ENCODE peak calls at places on chromosomes 16 and 17, in four cellular contexts. S, P, Z and Y are unnamed samples.

GRCh38 chr17:33381201-33381600 is 88.1 kb upstream of the ASIC2 start:
- DNase-seq in S (no peak), P (no peak), Z (peak; percentile 79), Y (no peak)

GRCh38 chr16:53922805-53923645 is 219.1 kb downstream of the FTO start:
- DNase-seq in S (no peak), P (no peak), Z (no peak), Y (no peak)

GRCh38 chr17:47203984-47204721 is 5.0 kb upstream of the MYL4 start:
- DNase-seq in S (peak; percentile 20), P (no peak), Z (no peak), Y (no peak)

GRCh38 chr16:88634994-88635670 is 3.2 kb upstream of the IL17C start:
- DNase-seq in S (no peak), P (no peak), Z (no peak), Y (no peak)

GRCh38 chr16:57141822-57142631 is 43.8 kb downstream of the PSME3IP1 start:
- DNase-seq in S (no peak), P (no peak), Z (no peak), Y (peak; percentile 38)

GRCh38 chr16:57703416-57704010 is 8.9 kb downstream of the DRC7 start:
- DNase-seq in S (no peak), P (no peak), Z (no peak), Y (no peak)

GRCh38 chr17:68544111-68544510 is 31.9 kb downstream of the PRKAR1A start:
- DNase-seq in S (no peak), P (no peak), Z (no peak), Y (no peak)

GRCh38 chr17:56806949-56807348 is 26.8 kb downstream of the C17orf67 start:
- DNase-seq in S (no peak), P (no peak), Z (no peak), Y (no peak)

GRCh38 chr16:76338472-76338871 is 61.3 kb downstream of the CNTNAP4 start:
- DNase-seq in S (no peak), P (no peak), Z (no peak), Y (no peak)

GRCh38 chr16:87968541-87968940 is 17.3 kb downstream of the BANP start:
- DNase-seq in S (no peak), P (no peak), Z (no peak), Y (no peak)

GRCh38 chr17:9121186-9121820 is 100.0 kb downstream of the NTN1 start:
- DNase-seq in S (no peak), P (no peak), Z (no peak), Y (no peak)

GRCh38 chr17:81935709-81936084 is 1.4 kb downstream of the PYCR1 start:
- DNase-seq in S (no peak), P (no peak), Z (no peak), Y (no peak)
- H3K4me1 ChIP-seq in S (peaks cover 5% of the 10 kb centered on the region), P (no peaks in the 10 kb centered on the region), Z (no peaks in the 10 kb centered on the region), Y (peaks cover 12% of the 10 kb centered on the region)

GRCh38 chr17:38455288-38455915 is 27.1 kb downstream of the ARHGAP23 start:
- DNase-seq in S (no peak), P (peak; percentile 27), Z (peak; percentile 81), Y (no peak)

GRCh38 chr17:38458521-38458920 is 30.3 kb downstream of the ARHGAP23 start:
- DNase-seq in S (no peak), P (no peak), Z (no peak), Y (no peak)

GRCh38 chr17:38459556-38459955 is 31.3 kb downstream of the ARHGAP23 start:
- DNase-seq in S (no peak), P (no peak), Z (no peak), Y (no peak)

GRCh38 chr17:38456031-38456815 is 28.0 kb downstream of the ARHGAP23 start:
- DNase-seq in S (no peak), P (no peak), Z (peak; percentile 77), Y (no peak)

DNA sequence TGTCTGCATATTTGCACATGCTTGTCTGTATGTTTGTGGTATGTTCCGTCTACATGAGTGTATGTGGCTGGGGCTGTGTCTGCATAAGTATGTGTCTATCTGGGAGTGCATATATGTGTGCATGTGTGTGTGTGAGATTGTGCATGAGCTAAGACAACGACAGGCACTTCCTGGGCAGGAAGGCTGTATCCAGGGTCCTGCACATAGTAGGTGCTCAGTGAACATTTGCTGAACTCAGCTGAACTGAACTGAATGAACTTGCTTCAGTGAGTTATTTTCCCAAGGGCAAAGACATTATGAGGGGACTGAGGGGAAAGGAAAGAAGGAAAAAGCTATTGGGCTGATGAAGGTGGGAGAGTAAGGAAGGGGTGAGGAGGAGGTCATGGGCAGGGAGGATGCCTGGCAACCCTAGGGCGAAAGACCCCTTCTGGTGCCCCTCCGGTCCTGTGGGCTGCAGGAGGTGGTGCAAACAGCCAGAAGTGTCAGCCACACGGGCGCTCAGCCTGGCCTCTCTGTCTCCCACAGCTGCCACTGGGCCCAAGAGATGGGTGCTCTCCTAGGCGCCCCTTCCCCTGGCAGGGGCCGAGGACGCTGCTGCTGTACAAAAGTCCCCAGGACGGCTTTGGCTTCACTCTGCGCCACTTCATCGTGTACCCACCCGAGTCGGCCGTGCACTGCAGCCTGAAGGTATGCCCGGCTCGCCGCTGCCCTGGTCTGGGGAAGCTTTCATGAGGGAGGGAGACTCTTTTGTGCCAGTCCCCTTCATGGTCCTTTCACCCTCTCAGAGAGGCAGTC is 29.5 kb downstream of the ARHGAP23 start:
- DNase-seq in S (no peak), P (no peak), Z (no peak), Y (no peak)
- H3K4me1 ChIP-seq in S (no peaks in the 10 kb centered on the region), P (peaks cover 5% of the 10 kb centered on the region), Z (peaks cover 31% of the 10 kb centered on the region), Y (no peaks in the 10 kb centered on the region)

GRCh38 chr16:85263214-85263613 is 150.9 kb upstream of the CIBAR2 start:
- DNase-seq in S (no peak), P (no peak), Z (no peak), Y (no peak)

GRCh38 chr16:85262558-85263196 is 150.4 kb upstream of the CIBAR2 start:
- DNase-seq in S (no peak), P (no peak), Z (no peak), Y (no peak)

GRCh38 chr16:85261205-85261604 is 148.9 kb upstream of the CIBAR2 start:
- DNase-seq in S (no peak), P (no peak), Z (no peak), Y (no peak)

GRCh38 chr16:85259831-85260165 is 147.5 kb upstream of the CIBAR2 start:
- DNase-seq in S (no peak), P (no peak), Z (no peak), Y (no peak)

DNA sequence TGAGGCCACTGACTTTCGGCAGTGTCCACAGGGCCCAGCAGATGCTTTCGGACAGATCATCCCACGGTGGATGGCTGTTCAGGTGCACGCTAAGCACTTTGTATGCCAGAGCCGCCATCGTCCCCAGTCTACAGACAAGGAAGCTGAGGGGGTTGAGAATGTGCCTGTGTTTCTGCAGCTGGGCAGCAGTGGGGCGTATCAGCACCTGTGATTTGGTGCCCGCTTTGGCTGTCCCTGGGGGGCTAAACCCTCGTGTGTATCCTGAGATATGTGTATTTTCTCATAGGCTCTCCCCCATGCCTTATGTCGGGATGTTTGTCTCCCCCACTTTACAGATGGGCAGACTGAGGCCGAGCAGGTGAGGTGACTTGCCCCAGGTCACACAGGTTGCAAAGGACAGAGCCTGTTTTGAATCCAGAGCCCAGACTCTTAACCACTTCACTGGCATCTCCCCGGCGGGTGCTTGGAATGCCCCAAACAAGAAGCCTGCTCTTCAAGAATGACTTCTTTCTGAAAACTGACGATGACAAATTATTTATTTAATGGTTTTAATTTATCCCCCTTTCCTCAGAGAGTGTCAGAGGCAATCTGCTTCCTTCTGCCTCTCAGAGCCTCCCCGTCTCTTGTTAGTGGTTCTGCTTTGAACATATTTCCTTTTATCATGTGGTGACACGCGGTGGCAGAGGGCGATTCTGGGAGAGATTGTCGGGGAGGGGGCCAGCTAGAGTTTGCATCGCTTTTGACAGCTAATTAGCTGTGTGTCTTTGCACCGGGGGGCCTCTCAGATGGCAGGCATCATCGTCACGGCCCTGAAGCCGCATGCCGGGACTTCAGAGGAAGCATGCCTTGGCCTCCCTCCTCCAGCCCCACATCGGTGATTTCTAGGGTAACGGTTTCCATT is 149.6 kb upstream of the CIBAR2 start:
- DNase-seq in S (no peak), P (no peak), Z (no peak), Y (no peak)
- H3K4me1 ChIP-seq in S (no peaks in the 10 kb centered on the region), P (no peaks in the 10 kb centered on the region), Z (no peaks in the 10 kb centered on the region), Y (no peaks in the 10 kb centered on the region)

GRCh38 chr17:80785477-80786178 is 206.0 kb upstream of the CHMP6 start:
- DNase-seq in S (no peak), P (no peak), Z (peak; percentile 58), Y (no peak)
- H3K4me1 ChIP-seq in S (peaks cover 94% of the 10 kb centered on the region), P (no peaks in the 10 kb centered on the region), Z (no peaks in the 10 kb centered on the region), Y (peaks cover 59% of the 10 kb centered on the region)

DNA sequence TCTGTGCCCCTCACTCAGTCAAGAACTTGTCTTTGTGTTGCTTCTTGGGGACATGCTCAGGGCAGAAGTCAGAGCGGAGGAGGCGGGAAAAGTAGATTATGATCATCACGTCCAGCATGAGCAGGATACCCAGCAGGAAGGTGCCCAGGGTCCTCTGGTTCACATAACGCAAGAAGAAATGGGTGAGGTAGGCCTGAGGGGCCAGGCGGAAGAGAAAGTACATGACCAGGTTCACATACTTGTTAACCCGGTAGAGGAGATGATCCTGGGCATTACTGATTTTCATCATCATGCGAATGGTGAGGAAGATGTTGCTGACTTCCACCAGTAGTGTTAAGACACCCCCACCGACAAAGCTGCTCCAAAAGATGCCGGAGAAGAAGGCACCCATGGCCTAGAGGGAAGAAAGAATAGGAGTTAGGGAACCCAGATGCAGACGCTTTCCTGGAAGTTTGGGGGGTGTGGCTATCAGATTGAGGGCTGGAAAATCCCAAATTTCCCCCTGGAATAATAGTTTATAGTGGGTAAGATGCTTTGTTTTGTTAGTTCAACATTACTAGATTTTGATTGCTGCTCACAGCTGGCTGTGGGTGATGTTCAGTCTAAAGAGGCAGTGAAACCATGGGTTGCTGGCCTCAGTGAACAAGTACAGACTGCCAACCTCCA is 1.4 kb downstream of the TLCD1 start:
- DNase-seq in S (no peak), P (no peak), Z (peak; percentile 75), Y (no peak)
- H3K4me1 ChIP-seq in S (peaks cover 45% of the 10 kb centered on the region), P (peaks cover 23% of the 10 kb centered on the region), Z (peaks cover 6% of the 10 kb centered on the region), Y (peaks cover 61% of the 10 kb centered on the region)

GRCh38 chr17:63704836-63705235 is 4.9 kb upstream of the LIMD2 start:
- DNase-seq in S (no peak), P (no peak), Z (no peak), Y (no peak)

GRCh38 chr17:63703556-63704258 is 3.8 kb upstream of the LIMD2 start:
- DNase-seq in S (no peak), P (no peak), Z (peak; percentile 42), Y (no peak)

GRCh38 chr17:63703029-63703428 is 3.1 kb upstream of the LIMD2 start:
- DNase-seq in S (no peak), P (no peak), Z (no peak), Y (no peak)

GRCh38 chr17:63705657-63706056 is 5.7 kb upstream of the LIMD2 start:
- DNase-seq in S (no peak), P (no peak), Z (no peak), Y (no peak)

GRCh38 chr17:63704259-63704576 is 4.3 kb upstream of the LIMD2 start:
- DNase-seq in S (no peak), P (no peak), Z (no peak), Y (no peak)
- H3K4me1 ChIP-seq in S (peaks cover 74% of the 10 kb centered on the region), P (no peaks in the 10 kb centered on the region), Z (no peaks in the 10 kb centered on the region), Y (peaks cover 80% of the 10 kb centered on the region)